ENCODE peak calls at places on chromosomes 12 and 14, in six cellular contexts. M is NCI-H2081; I is CD8-positive, alpha-beta memory T cell; Y is AG09319; O is cerebellar cortex; N is KG1. Q is an unnamed sample.

GRCh38 chr14:21997300-21997699 is 323.7 kb upstream of the OR4E1 start:
- DNase-seq in M (no peak), I (peak), Y (no peak), O (no peak), N (no peak), Q (no peak)

GRCh38 chr12:52691076-52691764 is 11.0 kb upstream of the KRT1 start:
- DNase-seq in M (no peak), I (peak), Y (no peak), O (no peak), N (no peak), Q (peak)

GRCh38 chr12:95116773-95117172 is 43.4 kb upstream of the NR2C1 start:
- DNase-seq in M (no peak), I (no peak), Y (no peak), O (no peak), N (no peak), Q (no peak)

GRCh38 chr12:52222692-52223091 is 10.4 kb upstream of the KRT7 start:
- DNase-seq in M (no peak), I (no peak), Y (no peak), O (no peak), N (no peak), Q (no peak)

GRCh38 chr12:105382771-105383632 is 52.5 kb downstream of the C12orf75 start:
- DNase-seq in M (peak), I (peak), Y (peak), O (peak), N (peak), Q (no peak)

GRCh38 chr14:40309124-40309523 is 876.9 kb upstream of the FBXO33 start:
- DNase-seq in M (no peak), I (no peak), Y (no peak), O (no peak), N (no peak), Q (no peak)

GRCh38 chr12:2248901-2249381 is 196.2 kb downstream of the CACNA1C start:
- DNase-seq in M (peak), I (no peak), Y (no peak), O (no peak), N (no peak), Q (no peak)

GRCh38 chr12:104457746-104458644 is 1.2 kb downstream of the CHST11 start:
- DNase-seq in M (no peak), I (peak), Y (no peak), O (no peak), N (no peak), Q (no peak)

GRCh38 chr12:129911437-129912049 is 7.7 kb upstream of the TMEM132D start:
- DNase-seq in M (peak), I (no peak), Y (no peak), O (peak), N (peak), Q (peak)

GRCh38 chr12:45745861-45746277 is 16.4 kb downstream of the ARID2 start:
- DNase-seq in M (no peak), I (peak), Y (no peak), O (no peak), N (no peak), Q (no peak)

GRCh38 chr14:70257526-70257925 is 68.8 kb upstream of the SLC8A3 start:
- DNase-seq in M (peak), I (no peak), Y (no peak), O (no peak), N (peak), Q (no peak)

GRCh38 chr12:94148841-94149780 is 734 bp downstream of the PLXNC1 start:
- DNase-seq in M (peak), I (peak), Y (no peak), O (peak), N (no peak), Q (no peak)

GRCh38 chr12:109734219-109735000 is 20.8 kb downstream of the FAM222A start:
- DNase-seq in M (peak), I (no peak), Y (no peak), O (no peak), N (no peak), Q (no peak)

GRCh38 chr12:1590083-1590979 is 4.0 kb downstream of the FBXL14 start:
- DNase-seq in M (no peak), I (no peak), Y (no peak), O (no peak), N (no peak), Q (peak)

GRCh38 chr12:88958153-88958552 is 377.9 kb upstream of the KITLG start:
- DNase-seq in M (peak), I (no peak), Y (no peak), O (no peak), N (no peak), Q (no peak)

GRCh38 chr12:53938276-53939140 is at the start of gene HOXC13:
- DNase-seq in M (peak), I (no peak), Y (no peak), O (peak), N (no peak), Q (no peak)

GRCh38 chr14:51473808-51474207 is 177.9 kb upstream of the FRMD6 start:
- DNase-seq in M (no peak), I (no peak), Y (no peak), O (no peak), N (no peak), Q (no peak)

GRCh38 chr14:97414718-97415098 is 617.5 kb downstream of the VRK1 start:
- DNase-seq in M (no peak), I (no peak), Y (no peak), O (no peak), N (no peak), Q (no peak)

GRCh38 chr14:76151398-76152332 is at the start of gene GPATCH2L:
- DNase-seq in M (peak), I (peak), Y (peak), O (peak), N (peak), Q (peak)

GRCh38 chr12:117092886-117093285 is 6.3 kb downstream of the TESC start:
- DNase-seq in M (no peak), I (no peak), Y (no peak), O (no peak), N (no peak), Q (no peak)

GRCh38 chr12:127779301-127780045 is 487.5 kb upstream of the TMEM132C start:
- DNase-seq in M (no peak), I (no peak), Y (no peak), O (no peak), N (no peak), Q (no peak)

GRCh38 chr12:27549801-27550652 is 26.0 kb downstream of the PPFIBP1 start:
- DNase-seq in M (peak), I (no peak), Y (peak), O (no peak), N (no peak), Q (no peak)

GRCh38 chr12:131091976-131092691 is 138.4 kb downstream of the ADGRD1 start:
- DNase-seq in M (no peak), I (no peak), Y (no peak), O (no peak), N (no peak), Q (no peak)

GRCh38 chr12:132453361-132454133 is 36.4 kb upstream of the FBRSL1 start:
- DNase-seq in M (no peak), I (no peak), Y (no peak), O (no peak), N (no peak), Q (no peak)

GRCh38 chr12:104276192-104277131 is 27.1 kb upstream of the EID3 start:
- DNase-seq in M (peak), I (no peak), Y (no peak), O (no peak), N (no peak), Q (no peak)

GRCh38 chr14:76257842-76258397 is 106.2 kb downstream of the GPATCH2L start:
- DNase-seq in M (no peak), I (no peak), Y (no peak), O (no peak), N (no peak), Q (no peak)

GRCh38 chr14:104885973-104886689 is 21.1 kb downstream of the CEP170B start:
- DNase-seq in M (no peak), I (no peak), Y (no peak), O (no peak), N (no peak), Q (no peak)

GRCh38 chr14:103625361-103626095 is 3.5 kb upstream of the KLC1 start:
- DNase-seq in M (no peak), I (peak), Y (no peak), O (no peak), N (no peak), Q (no peak)

Q was measured in anterior cingulate cortex.